ENCODE peak calls at places on chromosome 20, in nine cellular contexts. F, L, W, H, O, X, C, B and M are unnamed samples.

GRCh38 chr20:51691703-51692102 is 76.5 kb downstream of the ATP9A start:
- DNase-seq in F (no peak), L (no peak), W (no peak), H (no peak), O (no peak), X (no peak), C (no peak), B (no peak), M (no peak)

GRCh38 chr20:33649201-33649631 is 12.9 kb upstream of the C20orf144 start:
- DNase-seq in F (peak), L (no peak), W (no peak), H (no peak), O (no peak), X (no peak), C (peak), B (no peak), M (no peak)

GRCh38 chr20:25058051-25058796 is at the start of gene ACSS1:
- DNase-seq in F (peak), L (peak), W (peak), H (peak), O (peak), X (peak), C (no peak), B (peak), M (no peak)

GRCh38 chr20:8932192-8933150 is 136.4 kb upstream of the PLCB4 start:
- DNase-seq in F (no peak), L (no peak), W (peak), H (peak), O (no peak), X (no peak), C (no peak), B (no peak), M (no peak)

GRCh38 chr20:51462566-51463276 is 79.8 kb downstream of the NFATC2 start:
- DNase-seq in F (peak), L (no peak), W (no peak), H (peak), O (no peak), X (peak), C (no peak), B (no peak), M (no peak)

GRCh38 chr20:24767623-24768100 is 181.4 kb upstream of the CST7 start:
- DNase-seq in F (no peak), L (no peak), W (no peak), H (no peak), O (no peak), X (no peak), C (no peak), B (no peak), M (no peak)

GRCh38 chr20:2742934-2743559 is 50.5 kb downstream of the EBF4 start:
- DNase-seq in F (peak), L (peak), W (peak), H (peak), O (no peak), X (no peak), C (peak), B (peak), M (peak)

GRCh38 chr20:52893498-52893897 is 78.7 kb upstream of the TSHZ2 start:
- DNase-seq in F (no peak), L (no peak), W (no peak), H (no peak), O (no peak), X (no peak), C (no peak), B (no peak), M (no peak)

GRCh38 chr20:610130-611046 is at the start of gene TCF15:
- DNase-seq in F (no peak), L (peak), W (no peak), H (peak), O (no peak), X (no peak), C (peak), B (peak), M (no peak)

GRCh38 chr20:18322551-18322950 is 34.2 kb downstream of the ZNF133 start:
- DNase-seq in F (no peak), L (no peak), W (no peak), H (no peak), O (no peak), X (no peak), C (no peak), B (no peak), M (no peak)

GRCh38 chr20:24462461-24463010 is 6.9 kb upstream of the SYNDIG1 start:
- DNase-seq in F (no peak), L (no peak), W (no peak), H (no peak), O (no peak), X (no peak), C (no peak), B (no peak), M (no peak)

GRCh38 chr20:19886666-19887288 is 128.7 kb downstream of the RIN2 start:
- DNase-seq in F (no peak), L (no peak), W (peak), H (no peak), O (no peak), X (no peak), C (no peak), B (no peak), M (no peak)

GRCh38 chr20:15239542-15240206 is 902.3 kb upstream of the FLRT3 start:
- DNase-seq in F (no peak), L (no peak), W (no peak), H (no peak), O (no peak), X (no peak), C (no peak), B (no peak), M (no peak)

GRCh38 chr20:37408202-37408929 is 62.4 kb downstream of the SRC start:
- DNase-seq in F (no peak), L (no peak), W (no peak), H (no peak), O (no peak), X (no peak), C (peak), B (no peak), M (no peak)

GRCh38 chr20:38751360-38751976 is 3.2 kb downstream of the ACTR5 start:
- DNase-seq in F (no peak), L (peak), W (peak), H (no peak), O (no peak), X (no peak), C (no peak), B (no peak), M (peak)

GRCh38 chr20:20404546-20405092 is 36.7 kb downstream of the INSM1 start:
- DNase-seq in F (no peak), L (no peak), W (no peak), H (no peak), O (no peak), X (no peak), C (no peak), B (no peak), M (no peak)

GRCh38 chr20:43824699-43825402 is 89.8 kb upstream of the TOX2 start:
- DNase-seq in F (peak), L (peak), W (peak), H (peak), O (peak), X (no peak), C (peak), B (peak), M (peak)

GRCh38 chr20:36543187-36544133 is 2.1 kb downstream of the MYL9 start:
- DNase-seq in F (peak), L (no peak), W (no peak), H (peak), O (no peak), X (peak), C (no peak), B (no peak), M (no peak)

GRCh38 chr20:63580796-63581461 is 6.9 kb upstream of the HELZ2 start:
- DNase-seq in F (peak), L (peak), W (peak), H (no peak), O (no peak), X (no peak), C (peak), B (peak), M (peak)

GRCh38 chr20:45374966-45375365 is 3.2 kb downstream of the TP53TG5 start:
- DNase-seq in F (no peak), L (no peak), W (no peak), H (no peak), O (no peak), X (no peak), C (no peak), B (no peak), M (no peak)

DNA sequence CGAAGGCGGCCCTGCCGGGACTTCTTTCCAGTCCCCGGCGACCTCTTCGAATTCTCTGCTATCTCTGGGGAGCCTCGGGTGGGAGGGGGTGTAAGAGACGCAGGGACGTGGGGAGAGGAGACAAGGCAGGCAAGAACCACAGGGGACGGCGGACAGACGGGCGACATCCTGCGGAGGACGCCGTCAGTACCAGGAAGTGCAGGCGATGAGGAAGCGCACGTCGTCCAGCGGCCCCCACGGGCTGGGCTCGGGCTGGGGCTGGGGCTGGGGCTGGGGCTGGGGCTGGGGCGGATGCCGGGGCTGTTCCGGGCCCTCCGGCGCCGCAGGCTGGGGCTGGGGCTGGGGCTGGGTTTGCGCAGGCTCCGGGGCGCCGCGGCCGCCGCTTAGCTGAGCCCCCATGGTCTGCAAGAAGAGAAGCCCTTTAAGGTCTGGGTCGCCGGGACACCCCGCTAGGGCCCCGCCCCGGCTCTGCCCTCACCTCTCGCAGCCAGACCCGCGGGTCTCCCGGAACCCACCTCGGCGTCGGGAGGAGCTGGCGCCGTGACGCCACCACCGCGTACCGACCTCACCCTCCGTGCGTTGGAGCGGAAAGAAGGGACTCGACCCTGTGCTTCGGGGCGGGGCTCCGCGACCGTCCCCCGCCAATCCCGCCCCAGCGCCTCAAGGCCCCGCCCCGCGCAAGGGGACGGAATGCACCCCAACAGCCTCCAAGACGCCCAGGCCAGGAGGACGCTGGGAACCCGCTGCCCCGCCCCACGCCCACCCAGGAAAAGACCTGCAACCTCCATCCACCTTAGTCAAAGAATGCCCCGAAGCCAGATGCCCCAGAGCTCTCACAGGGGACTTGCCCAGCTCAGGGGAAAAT is at the start of gene MMP24OS:
- DNase-seq in F (peak), L (peak), W (peak), H (peak), O (peak), X (peak), C (peak), B (peak), M (peak)
- TF ChIP-seq CTCF in F (no peak), L (no peak), W (no peak), H (no peak), O (peak), X (peak), C (no peak), B (no peak), M (peak)

GRCh38 chr20:58359441-58359840 is 29.6 kb upstream of the VAPB start:
- DNase-seq in F (no peak), L (no peak), W (no peak), H (no peak), O (no peak), X (no peak), C (no peak), B (peak), M (no peak)
- TF ChIP-seq CTCF in F (no peak), L (no peak), W (no peak), H (no peak), O (no peak), X (no peak), C (no peak), B (peak), M (no peak)

GRCh38 chr20:62301773-62302340 is 940 bp upstream of the ADRM1 start:
- DNase-seq in F (peak), L (peak), W (peak), H (peak), O (peak), X (peak), C (peak), B (peak), M (peak)
- TF ChIP-seq CTCF in F (peak), L (peak), W (peak), H (peak), O (peak), X (peak), C (no peak), B (peak), M (peak)

DNA sequence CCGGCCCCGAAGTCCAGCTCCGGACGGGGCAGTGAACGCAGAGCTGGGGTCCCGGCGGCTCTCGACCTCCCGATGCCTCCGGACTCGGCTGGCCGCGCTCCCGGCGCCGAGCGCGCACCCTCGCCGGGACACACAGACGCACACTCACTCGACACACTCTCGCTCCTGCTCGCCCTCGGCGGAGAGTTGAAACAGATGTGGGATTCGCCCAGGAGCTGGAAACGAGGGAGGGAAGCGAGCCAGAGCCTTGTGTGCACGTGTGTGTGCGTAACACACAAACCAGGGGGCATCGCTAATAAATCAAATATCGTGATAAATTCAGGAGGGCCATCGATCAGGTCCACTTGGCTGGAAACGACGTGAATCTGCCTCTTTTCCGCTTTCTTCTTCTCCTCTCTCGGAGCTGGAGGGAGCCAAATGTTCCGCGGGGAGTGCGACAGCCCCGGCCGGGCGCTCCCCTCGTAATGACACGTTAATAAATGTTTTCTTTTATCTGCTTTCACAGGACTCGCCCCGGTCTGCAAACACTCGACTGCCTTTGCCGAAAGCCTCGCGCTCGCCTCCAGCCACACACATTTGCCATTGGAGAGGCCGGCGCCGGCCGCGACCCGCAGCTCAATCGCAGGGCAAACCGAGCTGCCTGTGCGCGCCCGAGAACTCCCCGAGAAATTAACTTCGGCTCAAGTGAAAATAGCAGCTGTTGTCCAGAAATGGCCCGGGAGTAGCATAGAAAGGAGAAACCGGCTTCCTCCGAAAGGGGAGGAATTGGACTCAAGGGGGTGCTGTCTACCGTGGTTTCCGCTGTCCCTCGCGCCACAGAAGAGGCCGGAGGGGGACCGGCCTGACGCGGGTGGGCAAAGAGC is 850 bp upstream of the SULF2 start:
- DNase-seq in F (peak), L (peak), W (peak), H (peak), O (no peak), X (peak), C (peak), B (peak), M (peak)
- TF ChIP-seq CTCF in F (peak), L (peak), W (peak), H (peak), O (peak), X (peak), C (peak), B (peak), M (peak)

GRCh38 chr20:49395183-49395582 is 87.3 kb downstream of the KCNB1 start:
- DNase-seq in F (peak), L (no peak), W (no peak), H (no peak), O (no peak), X (no peak), C (no peak), B (no peak), M (no peak)

GRCh38 chr20:49394757-49395156 is 87.7 kb downstream of the KCNB1 start:
- DNase-seq in F (no peak), L (no peak), W (no peak), H (no peak), O (no peak), X (no peak), C (no peak), B (no peak), M (no peak)

GRCh38 chr20:49395659-49396058 is 86.8 kb downstream of the KCNB1 start:
- DNase-seq in F (no peak), L (no peak), W (no peak), H (no peak), O (no peak), X (no peak), C (no peak), B (no peak), M (no peak)

GRCh38 chr20:49397525-49397924 is 84.9 kb downstream of the KCNB1 start:
- DNase-seq in F (no peak), L (no peak), W (peak), H (no peak), O (no peak), X (no peak), C (no peak), B (no peak), M (no peak)

DNA sequence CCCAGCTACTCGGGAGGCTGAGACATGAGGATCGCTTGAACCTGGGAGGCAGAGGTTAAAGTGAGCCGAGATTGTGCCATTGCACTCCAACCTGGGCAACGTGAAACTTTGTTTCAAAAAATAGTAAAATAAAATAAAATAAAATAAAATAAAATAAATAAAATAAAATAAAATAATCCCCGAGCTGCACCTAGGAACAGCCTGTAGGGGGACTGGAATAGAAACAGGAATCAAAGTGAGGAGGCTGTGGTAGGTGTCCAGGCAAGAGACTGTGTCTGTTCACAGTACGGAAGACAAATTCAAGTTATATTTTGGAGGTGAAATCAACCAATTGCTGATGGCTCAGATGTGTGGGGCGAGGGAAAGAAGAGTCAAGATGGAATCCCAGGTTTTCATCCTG is 86.2 kb downstream of the KCNB1 start:
- DNase-seq in F (no peak), L (no peak), W (no peak), H (no peak), O (no peak), X (no peak), C (no peak), B (no peak), M (no peak)
- TF ChIP-seq CTCF in F (no peak), L (peak), W (no peak), H (no peak), O (no peak), X (no peak), C (peak), B (peak), M (no peak)